ENCODE peak calls at places on chromosomes 16 and 17, in eight cellular contexts. G, P, T, V, E, M, W and Y are unnamed samples.

GRCh38 chr17:35855965-35856364 is 12.7 kb downstream of the HEATR9 start:
- DNase-seq in G (no peak), P (no peak), T (no peak), V (no peak), E (no peak), M (no peak), W (no peak), Y (no peak)

GRCh38 chr17:50899005-50899460 is 32.9 kb upstream of the TOB1 start:
- DNase-seq in G (no peak), P (no peak), T (no peak), V (no peak), E (no peak), M (no peak), W (no peak), Y (no peak)

GRCh38 chr17:75693500-75694481 is 26.7 kb downstream of the SAP30BP start:
- DNase-seq in G (peak; percentile 84), P (peak; percentile 69), T (no peak), V (no peak), E (no peak), M (no peak), W (no peak), Y (peak; percentile 68)

GRCh38 chr17:2707721-2708584 is 3.6 kb downstream of the CLUH start:
- DNase-seq in G (peak; percentile 67), P (no peak), T (no peak), V (no peak), E (no peak), M (no peak), W (peak; percentile 30), Y (peak; percentile 81)

GRCh38 chr17:76405967-76406647 is 21.7 kb downstream of the SPHK1 start:
- DNase-seq in G (peak; percentile 83), P (no peak), T (no peak), V (no peak), E (peak; percentile 67), M (no peak), W (no peak), Y (peak; percentile 84)

GRCh38 chr17:57478851-57479250 is 222.5 kb downstream of the MSI2 start:
- DNase-seq in G (no peak), P (no peak), T (no peak), V (no peak), E (no peak), M (no peak), W (no peak), Y (peak; percentile 26)

GRCh38 chr17:35731239-35731931 is at the start of gene RASL10B:
- DNase-seq in G (peak; percentile 63), P (peak; percentile 39), T (no peak), V (peak; percentile 17), E (peak; percentile 60), M (peak; percentile 46), W (peak; percentile 69), Y (peak; percentile 86)

GRCh38 chr16:57185446-57185944 is 344 bp downstream of the PSME3IP1 start:
- DNase-seq in G (peak; percentile 57), P (peak; percentile 81), T (no peak), V (no peak), E (peak; percentile 71), M (no peak), W (no peak), Y (peak; percentile 81)

GRCh38 chr17:226773-227580 is 45.5 kb upstream of the DOC2B start:
- DNase-seq in G (peak; percentile 18), P (no peak), T (no peak), V (no peak), E (no peak), M (no peak), W (no peak), Y (peak; percentile 78)

GRCh38 chr17:77783991-77784820 is 174.3 kb upstream of the TNRC6C start:
- DNase-seq in G (no peak), P (no peak), T (no peak), V (peak; percentile 34), E (no peak), M (peak; percentile 52), W (peak; percentile 37), Y (no peak)